ENCODE peak calls at places on chromosomes 2 and 18, in four cellular contexts. V is heart right ventricle, Q is A549, H is psoas muscle. J is an unnamed sample.

GRCh38 chr2:230321031-230321430 is 6.0 kb upstream of the SP140L start:
- DNase-seq in V (no peak), Q (no peak), H (no peak), J (no peak)

GRCh38 chr2:220703279-220703678 is 868.8 kb downstream of the EPHA4 start:
- DNase-seq in V (no peak), Q (no peak), H (no peak), J (no peak)

GRCh38 chr2:160157861-160158813 is 41.9 kb downstream of the ITGB6 start:
- DNase-seq in V (no peak), Q (no peak), H (no peak), J (peak)

GRCh38 chr2:157777425-157777824 is 98.7 kb downstream of the ACVR1 start:
- DNase-seq in V (no peak), Q (peak), H (no peak), J (peak)

GRCh38 chr2:39697480-39697879 is 31.8 kb downstream of the TMEM178A start:
- DNase-seq in V (peak), Q (no peak), H (no peak), J (no peak)

GRCh38 chr2:128386066-128386465 is 67.4 kb upstream of the HS6ST1 start:
- DNase-seq in V (no peak), Q (no peak), H (peak), J (no peak)

GRCh38 chr2:16184945-16185660 is 244.8 kb downstream of the MYCN start:
- DNase-seq in V (no peak), Q (no peak), H (no peak), J (no peak)

GRCh38 chr2:106011993-106012392 is 182.1 kb downstream of the UXS1 start:
- DNase-seq in V (no peak), Q (no peak), H (no peak), J (no peak)

GRCh38 chr18:33583901-33584300 is 5.9 kb downstream of the ASXL3 start:
- DNase-seq in V (no peak), Q (no peak), H (no peak), J (no peak)

GRCh38 chr18:23756590-23757540 is 67.6 kb downstream of the LAMA3 start:
- DNase-seq in V (no peak), Q (no peak), H (no peak), J (no peak)

GRCh38 chr2:75646090-75646582 is 447 bp upstream of the MRPL19 start:
- DNase-seq in V (no peak), Q (no peak), H (no peak), J (no peak)

GRCh38 chr2:219045937-219046550 is 4.7 kb upstream of the CFAP65 start:
- DNase-seq in V (no peak), Q (no peak), H (no peak), J (no peak)

GRCh38 chr2:210288376-210288775 is 26.6 kb downstream of the MYL1 start:
- DNase-seq in V (no peak), Q (no peak), H (no peak), J (no peak)

GRCh38 chr2:233267516-233268245 is 16.2 kb downstream of the ATG16L1 start:
- DNase-seq in V (no peak), Q (no peak), H (no peak), J (no peak)

GRCh38 chr2:101558740-101559508 is 84.0 kb upstream of the RFX8 start:
- DNase-seq in V (no peak), Q (no peak), H (no peak), J (peak)
- H3K4me3 ChIP-seq in V (no peak), Q (no peak), H (peak), J (peak)

DNA sequence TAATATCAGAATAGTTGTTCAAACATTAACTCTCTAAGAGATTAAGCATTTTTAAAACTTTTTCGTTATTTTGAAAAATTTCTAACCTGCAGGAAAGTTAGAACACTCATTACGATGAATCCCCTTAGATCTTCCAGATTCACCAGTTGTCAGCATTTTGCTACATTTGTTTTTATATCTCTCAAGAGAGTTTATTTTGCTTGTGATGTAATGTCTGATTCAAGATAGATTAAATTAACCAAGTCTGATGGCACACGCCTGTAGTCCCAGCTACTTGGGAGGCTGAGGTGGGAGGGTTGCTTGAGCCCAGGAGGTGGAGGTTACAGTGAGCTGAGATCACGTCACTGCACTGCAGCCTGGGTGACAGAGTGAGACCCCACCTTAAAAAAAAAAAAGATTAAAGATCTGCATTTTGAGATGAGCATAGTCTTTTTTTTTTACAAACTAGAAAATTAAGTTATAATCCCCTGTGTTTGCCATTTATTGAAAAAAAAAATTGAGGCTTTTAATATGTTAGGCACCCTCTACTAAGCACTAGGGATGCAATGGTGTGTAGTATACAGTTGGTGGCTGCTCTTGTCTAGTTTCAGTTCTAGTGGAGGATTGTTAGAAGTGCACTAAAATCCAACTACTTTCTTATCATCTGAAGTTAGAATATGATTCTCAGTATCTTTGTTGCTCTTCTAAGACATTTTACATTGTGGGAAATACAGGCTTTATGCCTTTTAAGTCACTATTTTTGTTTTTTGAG is 20.9 kb downstream of the RAB10 start:
- DNase-seq in V (no peak), Q (no peak), H (no peak), J (no peak)
- TF ChIP-seq CTCF in V (no peak), Q (no peak), H (no peak), J (no peak)

GRCh38 chr18:60372141-60372540 is 434 bp downstream of the MC4R start:
- DNase-seq in V (no peak), Q (no peak), H (no peak), J (peak)
- H3K4me3 ChIP-seq in V (no peak), Q (no peak), H (no peak), J (peak)

DNA sequence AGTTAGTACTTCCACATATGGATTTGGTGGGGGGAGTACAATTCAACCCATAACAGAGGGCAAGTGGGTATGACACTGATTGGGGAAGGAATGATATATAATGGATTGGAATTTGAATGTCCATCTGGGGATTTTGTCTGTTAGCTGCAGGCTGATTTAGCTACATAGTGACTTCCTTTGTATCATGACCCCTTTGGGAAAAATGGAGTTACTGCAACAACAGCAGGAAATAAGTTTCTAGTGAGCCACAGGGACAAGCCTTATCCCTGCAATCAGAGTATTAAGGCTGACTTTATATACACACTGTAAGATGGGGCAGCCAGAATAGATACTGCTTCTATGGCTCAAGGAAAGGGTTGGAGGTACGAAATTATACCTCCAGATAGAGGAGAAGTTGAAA is 404.4 kb upstream of the MEIS1 start:
- DNase-seq in V (no peak), Q (no peak), H (no peak), J (peak)
- TF ChIP-seq CTCF in V (no peak), Q (no peak), H (no peak), J (no peak)

DNA sequence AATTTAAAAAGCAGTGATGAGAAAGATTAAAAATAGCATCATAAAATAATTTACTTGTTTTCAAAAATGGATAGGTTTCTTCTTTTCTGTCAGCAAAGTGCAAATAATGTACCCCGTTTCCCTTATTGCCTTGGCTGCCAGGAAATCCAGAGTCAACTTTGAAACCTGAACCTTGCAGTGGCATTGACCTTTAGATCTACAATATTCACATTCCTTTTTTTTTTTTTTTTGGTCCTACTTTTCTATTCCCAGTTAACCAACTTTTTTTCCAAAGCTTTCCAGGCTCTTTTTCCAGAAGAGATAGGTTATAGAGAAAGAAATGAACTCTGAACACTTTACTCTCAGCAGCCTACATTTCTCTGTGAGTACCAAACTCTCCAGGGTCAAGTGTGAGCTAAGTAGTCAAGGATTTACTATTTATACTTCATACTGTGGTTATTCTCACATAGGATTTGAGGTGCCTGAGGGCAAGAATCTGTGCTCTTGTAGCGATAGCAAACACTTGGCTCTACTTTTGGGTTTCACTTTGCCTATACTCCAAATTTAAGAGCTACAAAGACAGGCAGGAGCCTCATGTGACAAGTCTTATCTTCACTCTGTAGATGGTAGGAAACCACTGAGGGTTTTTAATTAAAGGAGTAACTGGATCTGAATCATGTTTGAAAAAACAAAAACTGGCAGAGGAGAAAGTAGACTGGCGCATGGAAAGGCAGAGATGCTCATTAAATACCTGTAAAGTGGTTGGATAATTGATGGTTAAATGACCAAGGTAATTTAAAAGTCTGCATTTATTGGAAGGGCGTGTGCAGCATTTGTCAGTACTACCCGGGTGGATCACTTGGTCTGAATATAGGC is 63.2 kb upstream of the TMEM17 start:
- DNase-seq in V (no peak), Q (peak), H (no peak), J (no peak)
- H3K4me3 ChIP-seq in V (no peak), Q (peak), H (no peak), J (no peak)

GRCh38 chr2:187054501-187055319 is 205.7 kb upstream of the ZSWIM2 start:
- DNase-seq in V (no peak), Q (no peak), H (no peak), J (no peak)

GRCh38 chr2:187055463-187055862 is 206.5 kb upstream of the ZSWIM2 start:
- DNase-seq in V (no peak), Q (no peak), H (peak), J (peak)

GRCh38 chr2:187056416-187057333 is 207.7 kb upstream of the ZSWIM2 start:
- DNase-seq in V (no peak), Q (no peak), H (no peak), J (no peak)

DNA sequence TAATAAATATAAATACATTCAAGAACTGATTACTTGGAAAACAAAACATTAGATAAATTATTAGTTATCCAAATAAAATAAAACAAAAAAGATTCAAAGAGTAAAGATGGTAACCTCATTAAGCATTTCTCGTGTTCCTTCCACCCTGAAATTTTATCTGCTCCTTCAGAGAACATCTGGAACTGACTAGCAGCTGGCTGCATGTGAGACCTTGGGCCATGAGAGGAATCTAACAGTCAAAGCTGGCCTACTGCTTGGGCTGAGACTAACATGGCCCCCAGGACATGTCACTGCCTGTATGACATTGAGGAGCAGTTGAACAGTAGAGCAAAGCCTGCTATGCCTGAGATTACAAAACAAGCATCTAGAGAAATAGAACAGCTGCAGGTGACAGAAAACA is 208.5 kb upstream of the ZSWIM2 start:
- DNase-seq in V (no peak), Q (no peak), H (no peak), J (no peak)
- TF ChIP-seq CTCF in V (no peak), Q (no peak), H (no peak), J (no peak)

GRCh38 chr2:223043164-223043941 is 8.6 kb upstream of the KCNE4 start:
- DNase-seq in V (no peak), Q (no peak), H (no peak), J (no peak)
- H3K4me3 ChIP-seq in V (no peak), Q (no peak), H (no peak), J (no peak)

DNA sequence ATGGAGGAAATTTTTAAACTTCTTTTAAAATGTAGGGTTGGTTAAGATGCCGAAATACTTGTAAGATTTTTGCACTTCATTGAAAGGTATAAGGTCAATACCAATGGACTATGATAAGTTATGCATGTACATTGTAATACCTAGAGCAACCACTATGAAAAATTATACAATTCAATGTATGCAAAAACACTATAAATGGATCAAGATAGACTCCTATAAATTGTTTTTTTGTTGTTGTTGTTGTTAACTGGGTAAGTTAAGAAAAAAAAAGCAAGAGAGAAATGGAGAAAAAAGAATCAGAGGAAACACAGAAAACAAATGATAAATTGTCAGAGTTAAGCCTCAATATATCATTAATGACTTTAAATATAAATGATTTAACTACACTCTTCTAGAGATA is 421.2 kb downstream of the TMEM182 start:
- DNase-seq in V (no peak), Q (no peak), H (no peak), J (no peak)
- TF ChIP-seq CTCF in V (no peak), Q (no peak), H (no peak), J (no peak)

J was measured in foreskin fibroblast.